ENCODE peak calls at places on chromosomes 13 and 19, in ten cellular contexts. H is substantia nigra; E is Right ventricle myocardium superior; X is cardiac fibroblast; N is left colon; T is CD4-positive, alpha-beta T cell; I is AG04450; Q is dorsolateral prefrontal cortex; M is naive B cell; V is activated naive CD8-positive, alpha-beta T cell treated with anti-CD3 and anti-CD28 coated beads, Interleukin-2, amount 50 U/mL, for 16 hours. L is an unnamed sample.

GRCh38 chr13:59671853-59672252 is 491.9 kb downstream of the DIAPH3 start:
- DNase-seq in N (no peak), H (no peak), V (no peak), X (peak; percentile 12), Q (no peak), T (no peak), M (no peak), E (no peak), I (no peak), L (no peak)

GRCh38 chr19:38264486-38265212 is at the start of gene SPINT2:
- DNase-seq in Q (peak; percentile 50), H (no peak), T (no peak), M (peak; percentile 76), N (no peak), I (no peak), X (no peak), E (peak; percentile 55), V (peak; percentile 4), L (peak; percentile 71)

GRCh38 chr19:19068659-19069509 is 5.1 kb downstream of the SLC25A42 start:
- DNase-seq in N (no peak), V (no peak), T (no peak), H (peak; percentile 26), X (no peak), M (no peak), E (no peak), I (no peak), Q (no peak), L (no peak)

GRCh38 chr19:11382898-11383705 is 1.0 kb downstream of the EPOR start:
- DNase-seq in E (peak; percentile 73), T (no peak), N (peak; percentile 58), X (peak; percentile 41), M (peak; percentile 65), Q (no peak), I (no peak), V (no peak), H (no peak), L (peak; percentile 17)

GRCh38 chr13:34863360-34864135 is 78.5 kb upstream of the NBEA start:
- DNase-seq in M (no peak), X (peak; percentile 57), T (no peak), N (no peak), E (no peak), H (no peak), Q (no peak), V (no peak), I (peak; percentile 10), L (no peak)

GRCh38 chr13:113491982-113492381 is 1.5 kb upstream of the DCUN1D2 start:
- DNase-seq in E (no peak), N (no peak), Q (no peak), H (no peak), V (no peak), T (no peak), M (no peak), I (no peak), X (no peak), L (no peak)

GRCh38 chr19:35545001-35545854 is at the start of gene TMEM147:
- DNase-seq in V (peak; percentile 63), N (peak; percentile 92), I (peak; percentile 20), Q (peak; percentile 92), X (peak; percentile 90), H (peak; percentile 90), M (peak; percentile 79), T (peak; percentile 73), E (peak; percentile 97), L (peak; percentile 56)

GRCh38 chr19:5997371-5997770 is 19.4 kb upstream of the RANBP3 start:
- DNase-seq in T (no peak), I (no peak), V (no peak), E (no peak), N (no peak), M (no peak), X (no peak), H (no peak), Q (no peak), L (no peak)

GRCh38 chr13:52047463-52047862 is 23.0 kb downstream of the UTP14C start:
- DNase-seq in H (no peak), T (no peak), N (no peak), E (no peak), X (no peak), Q (no peak), I (no peak), M (no peak), V (no peak), L (no peak)

GRCh38 chr19:35845215-35846037 is 6.9 kb downstream of the NPHS1 start:
- DNase-seq in I (no peak), T (no peak), N (peak; percentile 50), E (no peak), X (no peak), Q (no peak), H (no peak), M (no peak), V (no peak), L (no peak)

GRCh38 chr13:26977541-26977940 is 194.1 kb downstream of the USP12 start:
- DNase-seq in V (no peak), E (no peak), N (no peak), X (peak; percentile 40), I (no peak), Q (no peak), H (no peak), T (no peak), M (no peak), L (no peak)

GRCh38 chr19:54190942-54191670 is at the start of gene TSEN34:
- DNase-seq in V (peak; percentile 71), M (peak; percentile 97), N (peak; percentile 58), I (no peak), Q (peak; percentile 79), H (peak; percentile 96), T (peak; percentile 81), E (peak; percentile 93), X (peak; percentile 89), L (peak; percentile 88)

GRCh38 chr19:51799311-51799997 is 4.5 kb downstream of the FPR3 start:
- DNase-seq in M (no peak), T (no peak), X (peak; percentile 100), H (peak; percentile 6), Q (peak; percentile 73), E (peak; percentile 92), V (no peak), I (peak; percentile 76), N (peak; percentile 74), L (no peak)

GRCh38 chr19:5147971-5148793 is 179.3 kb downstream of the KDM4B start:
- DNase-seq in E (peak; percentile 30), N (peak; percentile 18), H (peak; percentile 35), M (no peak), T (no peak), I (no peak), V (no peak), X (no peak), Q (peak; percentile 67), L (no peak)

L was measured in effector CD8-positive, alpha-beta T cell.